ENCODE peak calls at places on chromosomes 16 and 17, in four cellular contexts. One of them, this sample, is unnamed.

GRCh38 chr16:12119562-12119961 is 143.0 kb downstream of the SNX29 start:
- DNase-seq in AG04450: no peak
- DNase-seq in transverse colon: peak
- DNase-seq in fibroblast of the aortic adventitia: peak
- DNase-seq in this sample: no peak

GRCh38 chr16:11783319-11784047 is 13.6 kb downstream of the ZC3H7A start:
- DNase-seq in AG04450: no peak
- DNase-seq in transverse colon: no peak
- DNase-seq in fibroblast of the aortic adventitia: peak
- DNase-seq in this sample: no peak

GRCh38 chr17:39462644-39463375 is 1.5 kb downstream of the CDK12 start:
- DNase-seq in AG04450: no peak
- DNase-seq in transverse colon: peak
- DNase-seq in fibroblast of the aortic adventitia: no peak
- DNase-seq in this sample: no peak

GRCh38 chr16:15434425-15435215 is at the start of gene BMERB1:
- DNase-seq in AG04450: no peak
- DNase-seq in transverse colon: peak
- DNase-seq in fibroblast of the aortic adventitia: peak
- DNase-seq in this sample: peak

GRCh38 chr17:15091825-15092224 is 173.3 kb downstream of the PMP22 start:
- DNase-seq in AG04450: no peak
- DNase-seq in transverse colon: no peak
- DNase-seq in fibroblast of the aortic adventitia: no peak
- DNase-seq in this sample: no peak

GRCh38 chr17:34588266-34588665 is 8.9 kb downstream of the TMEM132E start:
- DNase-seq in AG04450: no peak
- DNase-seq in transverse colon: no peak
- DNase-seq in fibroblast of the aortic adventitia: no peak
- DNase-seq in this sample: no peak

GRCh38 chr16:53827741-53828140 is 123.8 kb downstream of the FTO start:
- DNase-seq in AG04450: no peak
- DNase-seq in transverse colon: no peak
- DNase-seq in fibroblast of the aortic adventitia: no peak
- DNase-seq in this sample: no peak

GRCh38 chr16:83626204-83626603 is 181.6 kb upstream of the HSBP1 start:
- DNase-seq in AG04450: no peak
- DNase-seq in transverse colon: no peak
- DNase-seq in fibroblast of the aortic adventitia: no peak
- DNase-seq in this sample: no peak

GRCh38 chr16:11401161-11402050 is 56.1 kb downstream of the RMI2 start:
- DNase-seq in AG04450: no peak
- DNase-seq in transverse colon: no peak
- DNase-seq in fibroblast of the aortic adventitia: no peak
- DNase-seq in this sample: peak

GRCh38 chr17:50381920-50382319 is 8.9 kb downstream of the EME1 start:
- DNase-seq in AG04450: no peak
- DNase-seq in transverse colon: no peak
- DNase-seq in fibroblast of the aortic adventitia: no peak
- DNase-seq in this sample: no peak

GRCh38 chr16:67245674-67246080 is 1.6 kb downstream of the FHOD1 start:
- DNase-seq in AG04450: no peak
- DNase-seq in transverse colon: no peak
- DNase-seq in fibroblast of the aortic adventitia: no peak
- DNase-seq in this sample: no peak

GRCh38 chr17:7440823-7441174 is 1.5 kb downstream of the FGF11 start:
- DNase-seq in AG04450: no peak
- DNase-seq in transverse colon: peak
- DNase-seq in fibroblast of the aortic adventitia: peak
- DNase-seq in this sample: peak

GRCh38 chr17:61786088-61786487 is 77.2 kb downstream of the BRIP1 start:
- DNase-seq in AG04450: no peak
- DNase-seq in transverse colon: no peak
- DNase-seq in fibroblast of the aortic adventitia: no peak
- DNase-seq in this sample: no peak

GRCh38 chr16:88936008-88936912 is 40.7 kb downstream of the CBFA2T3 start:
- DNase-seq in AG04450: no peak
- DNase-seq in transverse colon: peak
- DNase-seq in fibroblast of the aortic adventitia: no peak
- DNase-seq in this sample: no peak

GRCh38 chr17:76709077-76709950 is 1.5 kb downstream of the MXRA7 start:
- DNase-seq in AG04450: peak
- DNase-seq in transverse colon: peak
- DNase-seq in fibroblast of the aortic adventitia: peak
- DNase-seq in this sample: peak

GRCh38 chr16:19131809-19132777 is 18.3 kb downstream of the ITPRIPL2 start:
- DNase-seq in AG04450: no peak
- DNase-seq in transverse colon: no peak
- DNase-seq in fibroblast of the aortic adventitia: no peak
- DNase-seq in this sample: no peak

GRCh38 chr16:68244903-68245853 is at the start of gene PLA2G15:
- DNase-seq in AG04450: peak
- DNase-seq in transverse colon: peak
- DNase-seq in fibroblast of the aortic adventitia: peak
- DNase-seq in this sample: peak

GRCh38 chr17:81386646-81387234 is 8.5 kb upstream of the BAHCC1 start:
- DNase-seq in AG04450: no peak
- DNase-seq in transverse colon: peak
- DNase-seq in fibroblast of the aortic adventitia: no peak
- DNase-seq in this sample: no peak

GRCh38 chr16:74480150-74481029 is 59.1 kb upstream of the CLEC18B start:
- DNase-seq in AG04450: no peak
- DNase-seq in transverse colon: peak
- DNase-seq in fibroblast of the aortic adventitia: peak
- DNase-seq in this sample: no peak

GRCh38 chr16:58515871-58516767 is 802 bp downstream of the SETD6 start:
- DNase-seq in AG04450: no peak
- DNase-seq in transverse colon: peak
- DNase-seq in fibroblast of the aortic adventitia: no peak
- DNase-seq in this sample: peak

GRCh38 chr17:45123076-45123770 is 9.1 kb downstream of the PLCD3 start:
- DNase-seq in AG04450: no peak
- DNase-seq in transverse colon: no peak
- DNase-seq in fibroblast of the aortic adventitia: no peak
- DNase-seq in this sample: no peak

GRCh38 chr17:73667184-73667959 is 23.1 kb upstream of the SDK2 start:
- DNase-seq in AG04450: no peak
- DNase-seq in transverse colon: no peak
- DNase-seq in fibroblast of the aortic adventitia: no peak
- DNase-seq in this sample: no peak

GRCh38 chr16:58589311-58589890 is 40.2 kb downstream of the CNOT1 start:
- DNase-seq in AG04450: no peak
- DNase-seq in transverse colon: no peak
- DNase-seq in fibroblast of the aortic adventitia: no peak
- DNase-seq in this sample: no peak

GRCh38 chr16:8869212-8869987 is 594 bp upstream of the CARHSP1 start:
- DNase-seq in AG04450: no peak
- DNase-seq in transverse colon: no peak
- DNase-seq in fibroblast of the aortic adventitia: no peak
- DNase-seq in this sample: peak

GRCh38 chr17:28227278-28228108 is 91.5 kb upstream of the TMEM97 start:
- DNase-seq in AG04450: no peak
- DNase-seq in transverse colon: peak
- DNase-seq in fibroblast of the aortic adventitia: no peak
- DNase-seq in this sample: peak

GRCh38 chr17:63474914-63475460 is 1.9 kb upstream of the ACE start:
- DNase-seq in AG04450: no peak
- DNase-seq in transverse colon: no peak
- DNase-seq in fibroblast of the aortic adventitia: no peak
- DNase-seq in this sample: no peak

GRCh38 chr17:31490991-31491793 is 99.7 kb downstream of the RAB11FIP4 start:
- DNase-seq in AG04450: no peak
- DNase-seq in transverse colon: peak
- DNase-seq in fibroblast of the aortic adventitia: no peak
- DNase-seq in this sample: no peak

GRCh38 chr16:57054771-57055170 is 37.6 kb upstream of the CPNE2 start:
- DNase-seq in AG04450: no peak
- DNase-seq in transverse colon: no peak
- DNase-seq in fibroblast of the aortic adventitia: no peak
- DNase-seq in this sample: no peak

GRCh38 chr16:85029413-85029794 is 1.8 kb downstream of the KIAA0513 start:
- DNase-seq in AG04450: no peak
- DNase-seq in transverse colon: peak
- DNase-seq in fibroblast of the aortic adventitia: peak
- DNase-seq in this sample: peak

GRCh38 chr17:8324913-8325312 is 14.7 kb upstream of the ODF4 start:
- DNase-seq in AG04450: no peak
- DNase-seq in transverse colon: no peak
- DNase-seq in fibroblast of the aortic adventitia: no peak
- DNase-seq in this sample: no peak

GRCh38 chr16:11056090-11056988 is 112.0 kb downstream of the CLEC16A start:
- DNase-seq in AG04450: no peak
- DNase-seq in transverse colon: no peak
- DNase-seq in fibroblast of the aortic adventitia: peak
- DNase-seq in this sample: no peak

GRCh38 chr16:869823-870641 is 69.5 kb upstream of the GNG13 start:
- DNase-seq in AG04450: no peak
- DNase-seq in transverse colon: no peak
- DNase-seq in fibroblast of the aortic adventitia: no peak
- DNase-seq in this sample: no peak

GRCh38 chr16:4402439-4403132 is 13.8 kb downstream of the CORO7 start:
- DNase-seq in AG04450: peak
- DNase-seq in transverse colon: peak
- DNase-seq in fibroblast of the aortic adventitia: peak
- DNase-seq in this sample: peak

GRCh38 chr16:4404967-4405696 is 11.3 kb downstream of the CORO7 start:
- DNase-seq in AG04450: no peak
- DNase-seq in transverse colon: no peak
- DNase-seq in fibroblast of the aortic adventitia: no peak
- DNase-seq in this sample: no peak

GRCh38 chr16:4401510-4401909 is 14.9 kb downstream of the CORO7 start:
- DNase-seq in AG04450: no peak
- DNase-seq in transverse colon: no peak
- DNase-seq in fibroblast of the aortic adventitia: no peak
- DNase-seq in this sample: peak

GRCh38 chr16:4403133-4403949 is 13.1 kb downstream of the CORO7 start:
- DNase-seq in AG04450: no peak
- DNase-seq in transverse colon: no peak
- DNase-seq in fibroblast of the aortic adventitia: no peak
- DNase-seq in this sample: no peak

DNA sequence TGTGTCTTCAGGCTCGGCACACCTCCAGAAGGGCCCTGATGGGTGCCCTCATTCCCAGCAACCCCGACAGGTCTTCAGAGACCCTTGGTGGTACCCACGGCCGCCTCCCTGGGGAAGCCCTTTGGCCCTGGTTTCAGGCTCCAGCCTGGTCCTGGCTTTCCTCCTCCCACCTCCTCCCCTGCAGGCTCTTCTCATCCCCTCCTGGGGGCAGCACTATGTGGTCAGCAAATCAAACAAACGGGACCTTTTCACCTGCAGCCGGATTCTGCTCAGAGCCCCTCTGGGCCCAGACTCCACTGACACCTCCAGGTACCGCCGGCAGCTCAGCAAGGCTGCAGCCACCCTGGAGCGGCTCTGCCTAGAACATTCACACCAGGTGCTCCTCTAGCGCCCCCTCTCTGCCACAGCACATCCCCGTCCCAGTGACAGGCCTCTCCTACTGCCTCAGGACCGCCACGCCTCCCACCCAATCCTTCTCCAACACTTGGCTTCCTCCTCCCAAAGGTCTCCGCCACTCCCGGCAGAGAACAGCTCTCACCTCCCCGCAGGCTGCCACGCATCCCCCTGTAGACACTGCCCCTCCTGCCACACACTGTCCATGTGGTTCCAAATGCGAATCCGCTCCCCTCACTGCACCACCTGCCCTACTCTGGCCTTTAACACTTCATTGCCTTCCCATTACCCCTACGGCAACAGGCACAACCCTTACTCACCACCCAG is 12.0 kb downstream of the CORO7 start:
- DNase-seq in AG04450: no peak
- DNase-seq in transverse colon: peak
- DNase-seq in fibroblast of the aortic adventitia: no peak
- DNase-seq in this sample: peak
- TF ChIP-seq CTCF in AG04450: peak
- TF ChIP-seq CTCF in transverse colon: peak
- TF ChIP-seq CTCF in fibroblast of the aortic adventitia: peak
- TF ChIP-seq CTCF in this sample: peak

GRCh38 chr17:42679001-42679491 is 2.3 kb upstream of the PLEKHH3 start:
- DNase-seq in AG04450: no peak
- DNase-seq in transverse colon: peak
- DNase-seq in fibroblast of the aortic adventitia: peak
- DNase-seq in this sample: peak
- H3K4me3 ChIP-seq in AG04450: peak
- H3K4me3 ChIP-seq in transverse colon: peak
- H3K4me3 ChIP-seq in fibroblast of the aortic adventitia: peak
- H3K4me3 ChIP-seq in this sample: peak

GRCh38 chr17:6020376-6021010 is 49.7 kb upstream of the WSCD1 start:
- DNase-seq in AG04450: no peak
- DNase-seq in transverse colon: no peak
- DNase-seq in fibroblast of the aortic adventitia: no peak
- DNase-seq in this sample: no peak
- TF ChIP-seq CTCF in AG04450: no peak
- TF ChIP-seq CTCF in transverse colon: no peak
- TF ChIP-seq CTCF in fibroblast of the aortic adventitia: no peak
- TF ChIP-seq CTCF in this sample: no peak

GRCh38 chr16:25011891-25012499 is 3.2 kb downstream of the ARHGAP17 start:
- DNase-seq in AG04450: no peak
- DNase-seq in transverse colon: no peak
- DNase-seq in fibroblast of the aortic adventitia: no peak
- DNase-seq in this sample: no peak

GRCh38 chr16:25013751-25014499 is 1.2 kb downstream of the ARHGAP17 start:
- DNase-seq in AG04450: no peak
- DNase-seq in transverse colon: no peak
- DNase-seq in fibroblast of the aortic adventitia: no peak
- DNase-seq in this sample: no peak

GRCh38 chr16:25013049-25013448 is 2.1 kb downstream of the ARHGAP17 start:
- DNase-seq in AG04450: no peak
- DNase-seq in transverse colon: no peak
- DNase-seq in fibroblast of the aortic adventitia: no peak
- DNase-seq in this sample: no peak

GRCh38 chr16:25010542-25010941 is 4.6 kb downstream of the ARHGAP17 start:
- DNase-seq in AG04450: no peak
- DNase-seq in transverse colon: no peak
- DNase-seq in fibroblast of the aortic adventitia: no peak
- DNase-seq in this sample: no peak

DNA sequence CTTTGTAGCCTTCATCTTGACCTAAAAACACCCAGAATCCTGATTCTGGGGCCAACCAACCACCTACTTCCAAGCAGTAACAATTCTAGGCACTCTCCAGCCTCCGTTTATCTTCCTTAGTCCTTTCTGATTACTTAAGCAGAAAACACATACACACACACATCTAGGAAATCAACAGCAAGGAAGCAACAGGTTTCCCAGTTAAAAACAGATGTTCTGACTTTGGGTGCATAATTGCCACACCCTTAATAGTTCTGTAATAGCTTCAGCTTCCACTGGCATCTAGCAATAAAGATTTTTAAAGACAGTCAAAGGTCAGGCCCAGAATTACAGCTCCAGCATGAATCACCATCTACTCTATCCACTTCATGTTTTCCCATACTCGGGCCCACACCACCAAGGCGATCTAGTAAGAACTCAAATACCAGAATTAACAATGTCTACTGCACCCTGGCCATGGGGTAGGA is 2.6 kb downstream of the ARHGAP17 start:
- DNase-seq in AG04450: no peak
- DNase-seq in transverse colon: peak
- DNase-seq in fibroblast of the aortic adventitia: peak
- DNase-seq in this sample: no peak
- H3K4me3 ChIP-seq in AG04450: peak
- H3K4me3 ChIP-seq in transverse colon: peak
- H3K4me3 ChIP-seq in fibroblast of the aortic adventitia: peak
- H3K4me3 ChIP-seq in this sample: no peak